ENCODE peak calls at places on chromosomes 5 and 9, in four cellular contexts. G is NCI-H1417, L is kidney glomerular epithelial cell, E is activated T-cell treated with anti-CD3 and anti-CD28 coated beads for 48 hours. H is an unnamed sample.

GRCh38 chr5:62608529-62609511 is 30.2 kb downstream of the LRRC70 start:
- DNase-seq in G (no peak), L (no peak), E (no peak), H (no peak)

GRCh38 chr5:91957671-91958070 is 574.6 kb upstream of the ARRDC3 start:
- DNase-seq in G (no peak), L (peak; percentile 15), E (no peak), H (no peak)

GRCh38 chr5:76801159-76801802 is 17.5 kb upstream of the F2RL1 start:
- DNase-seq in G (no peak), L (no peak), E (no peak), H (no peak)

GRCh38 chr9:8782237-8782636 is 982.7 kb upstream of the DMAC1 start:
- DNase-seq in G (no peak), L (no peak), E (no peak), H (no peak)

GRCh38 chr5:147547730-147548129 is 37.9 kb upstream of the DPYSL3 start:
- DNase-seq in G (no peak), L (no peak), E (no peak), H (no peak)

GRCh38 chr5:106862450-106863193 is 808.1 kb downstream of the EFNA5 start:
- DNase-seq in G (no peak), L (no peak), E (no peak), H (no peak)

GRCh38 chr9:98926016-98926415 is 17.7 kb upstream of the COL15A1 start:
- DNase-seq in G (no peak), L (no peak), E (no peak), H (no peak)

GRCh38 chr5:157213527-157214243 is 33.0 kb downstream of the ITK start:
- DNase-seq in G (no peak), L (no peak), E (no peak), H (no peak)

GRCh38 chr9:13716620-13717019 is 437.1 kb upstream of the MPDZ start:
- DNase-seq in G (no peak), L (no peak), E (no peak), H (no peak)

GRCh38 chr9:94847486-94847885 is 121.0 kb downstream of the AOPEP start:
- DNase-seq in G (no peak), L (peak; percentile 91), E (no peak), H (no peak)

GRCh38 chr9:75830303-75830702 is 60.2 kb upstream of the PCSK5 start:
- DNase-seq in G (no peak), L (no peak), E (no peak), H (no peak)

GRCh38 chr9:129435272-129435671 is 185.6 kb downstream of the C9orf50 start:
- DNase-seq in G (no peak), L (no peak), E (no peak), H (no peak)

GRCh38 chr5:150184006-150184405 is 5.9 kb upstream of the SLC6A7 start:
- DNase-seq in G (no peak), L (no peak), E (no peak), H (no peak)

GRCh38 chr9:109560470-109561132 is 62.5 kb upstream of the PTPN3 start:
- DNase-seq in G (no peak), L (no peak), E (no peak), H (no peak)

GRCh38 chr9:116271307-116271706 is 117.7 kb downstream of the PAPPA start:
- DNase-seq in G (no peak), L (no peak), E (no peak), H (no peak)

GRCh38 chr5:72951850-72952468 is 3.9 kb upstream of the FCHO2 start:
- DNase-seq in G (no peak), L (peak; percentile 84), E (no peak), H (no peak)

GRCh38 chr9:14301582-14301981 is 12.4 kb downstream of the NFIB start:
- DNase-seq in G (no peak), L (no peak), E (no peak), H (no peak)

GRCh38 chr5:116442095-116442534 is 132.5 kb downstream of the SEMA6A start:
- DNase-seq in G (peak; percentile 5), L (peak; percentile 60), E (no peak), H (peak; percentile 72)

GRCh38 chr5:10567781-10568321 is 4.0 kb downstream of the ANKRD33B start:
- DNase-seq in G (no peak), L (no peak), E (no peak), H (no peak)

GRCh38 chr9:82115900-82116299 is 127.3 kb downstream of the SPATA31D1 start:
- DNase-seq in G (no peak), L (no peak), E (no peak), H (no peak)

GRCh38 chr9:128457207-128457606 is 1.4 kb downstream of the ODF2 start:
- DNase-seq in G (no peak), L (no peak), E (no peak), H (no peak)

GRCh38 chr9:19641046-19641445 is 147.8 kb downstream of the SLC24A2 start:
- DNase-seq in G (no peak), L (no peak), E (no peak), H (peak; percentile 19)

GRCh38 chr9:106419737-106420136 is 443.2 kb upstream of the ZNF462 start:
- DNase-seq in G (no peak), L (no peak), E (no peak), H (no peak)

GRCh38 chr9:123739902-123740301 is 190.0 kb downstream of the DENND1A start:
- DNase-seq in G (no peak), L (no peak), E (no peak), H (no peak)